ENCODE peak calls at places on chromosomes 13 and 19, in four cellular contexts. One of them, this sample, is unnamed.

GRCh38 chr13:39682788-39683187 is 27.3 kb downstream of the COG6 start:
- DNase-seq in ascending aorta: no peak
- DNase-seq in cardiac fibroblast: no peak
- DNase-seq in stromal cell of bone marrow: no peak
- DNase-seq in this sample: no peak

GRCh38 chr13:101661839-101662238 is 209.4 kb downstream of the ITGBL1 start:
- DNase-seq in ascending aorta: no peak
- DNase-seq in cardiac fibroblast: no peak
- DNase-seq in stromal cell of bone marrow: no peak
- DNase-seq in this sample: peak

GRCh38 chr19:42122691-42123607 is 9.3 kb downstream of the POU2F2 start:
- DNase-seq in ascending aorta: no peak
- DNase-seq in cardiac fibroblast: no peak
- DNase-seq in stromal cell of bone marrow: no peak
- DNase-seq in this sample: no peak

GRCh38 chr13:114132419-114133121 is at the start of gene RASA3:
- DNase-seq in ascending aorta: no peak
- DNase-seq in cardiac fibroblast: peak
- DNase-seq in stromal cell of bone marrow: peak
- DNase-seq in this sample: peak

GRCh38 chr19:44718441-44719261 is 19.7 kb downstream of the CEACAM16 start:
- DNase-seq in ascending aorta: no peak
- DNase-seq in cardiac fibroblast: peak
- DNase-seq in stromal cell of bone marrow: no peak
- DNase-seq in this sample: no peak

GRCh38 chr13:98842074-98842473 is 89.6 kb upstream of the SLC15A1 start:
- DNase-seq in ascending aorta: no peak
- DNase-seq in cardiac fibroblast: no peak
- DNase-seq in stromal cell of bone marrow: no peak
- DNase-seq in this sample: peak

GRCh38 chr19:38850976-38851621 is 1.3 kb upstream of the HNRNPL start:
- DNase-seq in ascending aorta: no peak
- DNase-seq in cardiac fibroblast: no peak
- DNase-seq in stromal cell of bone marrow: no peak
- DNase-seq in this sample: no peak

GRCh38 chr13:76856141-76856571 is 30.0 kb downstream of the KCTD12 start:
- DNase-seq in ascending aorta: no peak
- DNase-seq in cardiac fibroblast: peak
- DNase-seq in stromal cell of bone marrow: peak
- DNase-seq in this sample: no peak